ENCODE peak calls at places on chromosomes 6 and 20, in four cellular contexts. One of them, this sample, is unnamed.
A peak's percentile ranks its signal among the peaks of the same experiment; 100 is the strongest.

GRCh38 chr6:38216451-38216850 is 396.9 kb downstream of the ZFAND3 start:
- DNase-seq in A549: no peak
- DNase-seq in H1: no peak
- DNase-seq in HepG2: no peak
- DNase-seq in this sample: no peak

GRCh38 chr6:17863971-17864754 is 123.3 kb downstream of the KIF13A start:
- DNase-seq in A549: peak; percentile 39
- DNase-seq in H1: no peak
- DNase-seq in HepG2: peak; percentile 15
- DNase-seq in this sample: no peak

GRCh38 chr6:154457046-154457713 is 53.3 kb downstream of the CNKSR3 start:
- DNase-seq in A549: no peak
- DNase-seq in H1: no peak
- DNase-seq in HepG2: no peak
- DNase-seq in this sample: no peak

GRCh38 chr6:143232849-143233248 is 172.2 kb downstream of the AIG1 start:
- DNase-seq in A549: peak; percentile 50
- DNase-seq in H1: no peak
- DNase-seq in HepG2: peak; percentile 65
- DNase-seq in this sample: peak; percentile 72

GRCh38 chr6:25788305-25788922 is 33.9 kb downstream of the SLC17A4 start:
- DNase-seq in A549: peak; percentile 57
- DNase-seq in H1: peak; percentile 23
- DNase-seq in HepG2: peak; percentile 72
- DNase-seq in this sample: peak; percentile 73

GRCh38 chr6:88804701-88805100 is 158.7 kb downstream of the RNGTT start:
- DNase-seq in A549: no peak
- DNase-seq in H1: no peak
- DNase-seq in HepG2: no peak
- DNase-seq in this sample: no peak

GRCh38 chr20:15011631-15012030 is 674.2 kb upstream of the FLRT3 start:
- DNase-seq in A549: no peak
- DNase-seq in H1: no peak
- DNase-seq in HepG2: no peak
- DNase-seq in this sample: no peak

GRCh38 chr6:164108869-164109769 is 694.6 kb downstream of the QKI start:
- DNase-seq in A549: peak; percentile 15
- DNase-seq in H1: no peak
- DNase-seq in HepG2: no peak
- DNase-seq in this sample: no peak

GRCh38 chr6:125667326-125667725 is 82.1 kb upstream of the HEY2 start:
- DNase-seq in A549: no peak
- DNase-seq in H1: no peak
- DNase-seq in HepG2: no peak
- DNase-seq in this sample: no peak

GRCh38 chr6:149834513-149835481 is 29.4 kb downstream of the LRP11 start:
- DNase-seq in A549: peak; percentile 52
- DNase-seq in H1: no peak
- DNase-seq in HepG2: peak; percentile 64
- DNase-seq in this sample: peak; percentile 76

GRCh38 chr6:118644007-118644406 is 7.4 kb downstream of the CEP85L start:
- DNase-seq in A549: no peak
- DNase-seq in H1: no peak
- DNase-seq in HepG2: no peak
- DNase-seq in this sample: no peak

GRCh38 chr6:35300848-35301247 is 3.2 kb downstream of the DEF6 start:
- DNase-seq in A549: no peak
- DNase-seq in H1: no peak
- DNase-seq in HepG2: no peak
- DNase-seq in this sample: no peak

GRCh38 chr6:2221724-2222274 is 23.6 kb downstream of the GMDS start:
- DNase-seq in A549: no peak
- DNase-seq in H1: no peak
- DNase-seq in HepG2: no peak
- DNase-seq in this sample: no peak

GRCh38 chr6:144344651-144345050 is 59.5 kb downstream of the UTRN start:
- DNase-seq in A549: no peak
- DNase-seq in H1: no peak
- DNase-seq in HepG2: no peak
- DNase-seq in this sample: no peak

GRCh38 chr6:129163551-129163950 is 280.6 kb downstream of the LAMA2 start:
- DNase-seq in A549: no peak
- DNase-seq in H1: no peak
- DNase-seq in HepG2: no peak
- DNase-seq in this sample: no peak

GRCh38 chr6:8268156-8268555 is 165.8 kb upstream of the EEF1E1 start:
- DNase-seq in A549: no peak
- DNase-seq in H1: no peak
- DNase-seq in HepG2: no peak
- DNase-seq in this sample: no peak

GRCh38 chr6:15755555-15755954 is 92.7 kb upstream of the DTNBP1 start:
- DNase-seq in A549: no peak
- DNase-seq in H1: no peak
- DNase-seq in HepG2: no peak
- DNase-seq in this sample: no peak

GRCh38 chr20:50323777-50324604 is 133.4 kb downstream of the CEBPB start:
- DNase-seq in A549: no peak
- DNase-seq in H1: no peak
- DNase-seq in HepG2: no peak
- DNase-seq in this sample: no peak

GRCh38 chr6:80548496-80548895 is 442.0 kb downstream of the BCKDHB start:
- DNase-seq in A549: no peak
- DNase-seq in H1: no peak
- DNase-seq in HepG2: no peak
- DNase-seq in this sample: no peak

GRCh38 chr6:27592481-27593199 is 119.7 kb upstream of the ZNF184 start:
- DNase-seq in A549: peak; percentile 79
- DNase-seq in H1: no peak
- DNase-seq in HepG2: peak; percentile 84
- DNase-seq in this sample: peak; percentile 90

GRCh38 chr20:25314497-25315417 is 66.9 kb downstream of the PYGB start:
- DNase-seq in A549: peak; percentile 58
- DNase-seq in H1: no peak
- DNase-seq in HepG2: no peak
- DNase-seq in this sample: no peak

GRCh38 chr6:13026100-13026499 is 302.2 kb downstream of the TBC1D7 start:
- DNase-seq in A549: no peak
- DNase-seq in H1: no peak
- DNase-seq in HepG2: no peak
- DNase-seq in this sample: no peak

GRCh38 chr6:83055366-83055964 is 10.2 kb downstream of the UBE3D start:
- DNase-seq in A549: peak; percentile 17
- DNase-seq in H1: no peak
- DNase-seq in HepG2: peak; percentile 31
- DNase-seq in this sample: peak; percentile 59

GRCh38 chr20:9981834-9982233 is 53.0 kb upstream of the ANKEF1 start:
- DNase-seq in A549: no peak
- DNase-seq in H1: no peak
- DNase-seq in HepG2: no peak
- DNase-seq in this sample: no peak

GRCh38 chr6:15283986-15284361 is 38.1 kb downstream of the JARID2 start:
- DNase-seq in A549: no peak
- DNase-seq in H1: no peak
- DNase-seq in HepG2: no peak
- DNase-seq in this sample: no peak

GRCh38 chr20:22768779-22769178 is 184.4 kb upstream of the FOXA2 start:
- DNase-seq in A549: peak; percentile 76
- DNase-seq in H1: no peak
- DNase-seq in HepG2: no peak
- DNase-seq in this sample: no peak

GRCh38 chr6:119495230-119495683 is 145.7 kb upstream of the MAN1A1 start:
- DNase-seq in A549: no peak
- DNase-seq in H1: no peak
- DNase-seq in HepG2: peak; percentile 2
- DNase-seq in this sample: no peak

GRCh38 chr6:17417817-17418216 is 24.4 kb downstream of the CAP2 start:
- DNase-seq in A549: peak; percentile 83
- DNase-seq in H1: peak; percentile 63
- DNase-seq in HepG2: no peak
- DNase-seq in this sample: no peak

GRCh38 chr6:35392773-35393672 is 50.7 kb downstream of the PPARD start:
- DNase-seq in A549: no peak
- DNase-seq in H1: no peak
- DNase-seq in HepG2: peak; percentile 28
- DNase-seq in this sample: peak; percentile 79

GRCh38 chr6:28312939-28313338 is 23.0 kb downstream of the ZSCAN31 start:
- DNase-seq in A549: no peak
- DNase-seq in H1: no peak
- DNase-seq in HepG2: no peak
- DNase-seq in this sample: no peak

GRCh38 chr20:31666258-31667042 is 28.7 kb downstream of the COX4I2 start:
- DNase-seq in A549: no peak
- DNase-seq in H1: no peak
- DNase-seq in HepG2: no peak
- DNase-seq in this sample: peak; percentile 36

GRCh38 chr6:161163466-161164181 is 110.2 kb downstream of the AGPAT4 start:
- DNase-seq in A549: no peak
- DNase-seq in H1: no peak
- DNase-seq in HepG2: no peak
- DNase-seq in this sample: no peak

GRCh38 chr6:90982051-90982450 is 395.2 kb upstream of the MAP3K7 start:
- DNase-seq in A549: no peak
- DNase-seq in H1: no peak
- DNase-seq in HepG2: no peak
- DNase-seq in this sample: peak; percentile 1

GRCh38 chr6:157929765-157930319 is 51.8 kb upstream of the SYNJ2 start:
- DNase-seq in A549: no peak
- DNase-seq in H1: no peak
- DNase-seq in HepG2: no peak
- DNase-seq in this sample: no peak

GRCh38 chr6:157937318-157937717 is 44.3 kb upstream of the SYNJ2 start:
- DNase-seq in A549: no peak
- DNase-seq in H1: no peak
- DNase-seq in HepG2: no peak
- DNase-seq in this sample: no peak

GRCh38 chr6:157941101-157941863 is 40.4 kb upstream of the SYNJ2 start:
- DNase-seq in A549: no peak
- DNase-seq in H1: no peak
- DNase-seq in HepG2: no peak
- DNase-seq in this sample: no peak

GRCh38 chr6:157935786-157936185 is 45.9 kb upstream of the SYNJ2 start:
- DNase-seq in A549: no peak
- DNase-seq in H1: no peak
- DNase-seq in HepG2: no peak
- DNase-seq in this sample: no peak
- TF ChIP-seq RNF2 in A549: no peak
- TF ChIP-seq RNF2 in H1: no peak
- TF ChIP-seq RNF2 in HepG2: no peak
- TF ChIP-seq RNF2 in this sample: no peak

GRCh38 chr6:45522486-45522885 is 144.8 kb upstream of the SUPT3H start:
- DNase-seq in A549: no peak
- DNase-seq in H1: no peak
- DNase-seq in HepG2: no peak
- DNase-seq in this sample: no peak
- TF ChIP-seq CHD2 in A549: no peak
- TF ChIP-seq CHD2 in H1: no peak
- TF ChIP-seq CHD2 in HepG2: no peak
- TF ChIP-seq CHD2 in this sample: no peak

DNA sequence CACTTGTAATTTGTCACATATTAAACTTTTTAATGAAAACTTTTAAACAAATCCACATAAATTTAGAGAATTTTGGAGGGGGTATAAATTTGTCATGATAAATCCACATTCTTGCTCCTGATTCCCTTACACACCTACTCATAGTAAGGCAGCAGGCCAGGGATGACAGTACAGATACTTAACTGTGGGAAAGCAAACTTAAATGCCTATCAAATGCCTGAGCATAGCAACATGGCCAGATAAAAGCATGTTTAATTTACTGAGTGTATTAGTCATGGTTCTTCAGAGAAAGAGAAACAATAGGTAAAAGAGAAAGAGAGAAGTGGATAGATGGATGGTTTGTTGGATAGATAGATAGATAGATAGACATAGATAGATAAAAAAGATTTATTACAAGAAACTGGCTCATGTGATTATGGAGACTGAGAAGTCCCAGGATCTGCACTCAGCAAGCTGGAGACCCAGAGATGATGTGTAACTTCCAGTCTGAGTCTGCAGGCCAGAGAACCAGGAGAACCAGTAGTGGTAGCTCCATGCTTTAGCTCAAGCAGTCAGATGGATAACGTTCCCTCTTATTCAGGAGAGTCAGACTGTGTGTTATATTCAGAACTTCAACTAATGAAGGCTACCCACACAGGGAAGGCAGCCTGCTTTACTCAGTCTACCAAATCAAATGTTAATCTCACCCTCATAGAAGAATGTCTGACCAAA is 15.9 kb upstream of the ADGRF1 start:
- DNase-seq in A549: peak; percentile 46
- DNase-seq in H1: no peak
- DNase-seq in HepG2: peak; percentile 45
- DNase-seq in this sample: no peak
- TF ChIP-seq RNF2 in A549: no peak
- TF ChIP-seq RNF2 in H1: no peak
- TF ChIP-seq RNF2 in HepG2: no peak
- TF ChIP-seq RNF2 in this sample: no peak

GRCh38 chr6:63487123-63487813 is 85.0 kb upstream of the LOC128125822 start:
- DNase-seq in A549: peak; percentile 21
- DNase-seq in H1: no peak
- DNase-seq in HepG2: no peak
- DNase-seq in this sample: no peak

GRCh38 chr6:63491104-63491503 is 81.2 kb upstream of the LOC128125822 start:
- DNase-seq in A549: no peak
- DNase-seq in H1: no peak
- DNase-seq in HepG2: no peak
- DNase-seq in this sample: no peak

GRCh38 chr6:63493557-63493956 is 78.7 kb upstream of the LOC128125822 start:
- DNase-seq in A549: peak; percentile 9
- DNase-seq in H1: no peak
- DNase-seq in HepG2: no peak
- DNase-seq in this sample: no peak

GRCh38 chr6:63496388-63496804 is 75.9 kb upstream of the LOC128125822 start:
- DNase-seq in A549: peak; percentile 41
- DNase-seq in H1: no peak
- DNase-seq in HepG2: peak; percentile 70
- DNase-seq in this sample: no peak

GRCh38 chr6:63492476-63492875 is 79.8 kb upstream of the LOC128125822 start:
- DNase-seq in A549: peak; percentile 12
- DNase-seq in H1: no peak
- DNase-seq in HepG2: no peak
- DNase-seq in this sample: no peak
- TF ChIP-seq CHD2 in A549: no peak
- TF ChIP-seq CHD2 in H1: no peak
- TF ChIP-seq CHD2 in HepG2: no peak
- TF ChIP-seq CHD2 in this sample: no peak

GRCh38 chr20:56400001-56400640 is 7.7 kb downstream of the CSTF1 start:
- DNase-seq in A549: peak; percentile 71
- DNase-seq in H1: no peak
- DNase-seq in HepG2: peak; percentile 76
- DNase-seq in this sample: peak; percentile 86
- TF ChIP-seq RNF2 in A549: no peak
- TF ChIP-seq RNF2 in H1: no peak
- TF ChIP-seq RNF2 in HepG2: no peak
- TF ChIP-seq RNF2 in this sample: no peak